ENCODE peak calls at places on chromosomes 3 and 15, in seven cellular contexts. One of them, this sample, is unnamed.

GRCh38 chr3:140466535-140466934 is 211.3 kb upstream of the TRIM42 start:
- DNase-seq in CD8-positive, alpha-beta memory T cell: no peak
- DNase-seq in anterior cingulate cortex: no peak
- DNase-seq in stimulated activated CD4-positive, alpha-beta T cell treated with anti-CD3 and anti-CD28 coated beads, Interleukin-4, amount 100 ng/mL, for 48 hours: no peak
- DNase-seq in NCI-H524: no peak
- DNase-seq in AG20443: no peak
- DNase-seq in SW 1271: no peak
- DNase-seq in this sample: no peak

GRCh38 chr3:71262368-71263265 is 320.9 kb downstream of the FOXP1 start:
- DNase-seq in CD8-positive, alpha-beta memory T cell: no peak
- DNase-seq in anterior cingulate cortex: no peak
- DNase-seq in NCI-H524: no peak
- DNase-seq in AG20443: no peak
- DNase-seq in SW 1271: no peak
- DNase-seq in stimulated activated CD4-positive, alpha-beta T cell treated with anti-CD3 and anti-CD28 coated beads, Interleukin-4, amount 100 ng/mL, for 48 hours: no peak
- DNase-seq in this sample: peak; percentile 35

GRCh38 chr15:90588427-90588826 is 58.7 kb downstream of the CRTC3 start:
- DNase-seq in AG20443: no peak
- DNase-seq in SW 1271: no peak
- DNase-seq in anterior cingulate cortex: peak; percentile 20
- DNase-seq in CD8-positive, alpha-beta memory T cell: no peak
- DNase-seq in NCI-H524: peak; percentile 26
- DNase-seq in stimulated activated CD4-positive, alpha-beta T cell treated with anti-CD3 and anti-CD28 coated beads, Interleukin-4, amount 100 ng/mL, for 48 hours: no peak
- DNase-seq in this sample: no peak

GRCh38 chr3:31305324-31305723 is 227.4 kb upstream of the STT3B start:
- DNase-seq in SW 1271: no peak
- DNase-seq in NCI-H524: no peak
- DNase-seq in anterior cingulate cortex: no peak
- DNase-seq in CD8-positive, alpha-beta memory T cell: no peak
- DNase-seq in stimulated activated CD4-positive, alpha-beta T cell treated with anti-CD3 and anti-CD28 coated beads, Interleukin-4, amount 100 ng/mL, for 48 hours: no peak
- DNase-seq in AG20443: no peak
- DNase-seq in this sample: no peak

GRCh38 chr3:127677541-127678314 is 5.0 kb downstream of the ABTB1 start:
- DNase-seq in anterior cingulate cortex: no peak
- DNase-seq in CD8-positive, alpha-beta memory T cell: no peak
- DNase-seq in stimulated activated CD4-positive, alpha-beta T cell treated with anti-CD3 and anti-CD28 coated beads, Interleukin-4, amount 100 ng/mL, for 48 hours: no peak
- DNase-seq in SW 1271: no peak
- DNase-seq in NCI-H524: no peak
- DNase-seq in AG20443: no peak
- DNase-seq in this sample: no peak

GRCh38 chr15:85755942-85756341 is 38.8 kb downstream of the KLHL25 start:
- DNase-seq in anterior cingulate cortex: no peak
- DNase-seq in SW 1271: no peak
- DNase-seq in AG20443: no peak
- DNase-seq in NCI-H524: no peak
- DNase-seq in CD8-positive, alpha-beta memory T cell: no peak
- DNase-seq in stimulated activated CD4-positive, alpha-beta T cell treated with anti-CD3 and anti-CD28 coated beads, Interleukin-4, amount 100 ng/mL, for 48 hours: no peak
- DNase-seq in this sample: no peak

GRCh38 chr3:196650740-196651311 is 11.3 kb downstream of the NRROS start:
- DNase-seq in stimulated activated CD4-positive, alpha-beta T cell treated with anti-CD3 and anti-CD28 coated beads, Interleukin-4, amount 100 ng/mL, for 48 hours: peak; percentile 15
- DNase-seq in SW 1271: peak; percentile 41
- DNase-seq in anterior cingulate cortex: no peak
- DNase-seq in CD8-positive, alpha-beta memory T cell: no peak
- DNase-seq in AG20443: peak; percentile 98
- DNase-seq in NCI-H524: peak; percentile 82
- DNase-seq in this sample: no peak

GRCh38 chr15:25901841-25902610 is 38.9 kb upstream of the ATP10A start:
- DNase-seq in NCI-H524: peak; percentile 47
- DNase-seq in SW 1271: no peak
- DNase-seq in stimulated activated CD4-positive, alpha-beta T cell treated with anti-CD3 and anti-CD28 coated beads, Interleukin-4, amount 100 ng/mL, for 48 hours: no peak
- DNase-seq in CD8-positive, alpha-beta memory T cell: no peak
- DNase-seq in anterior cingulate cortex: no peak
- DNase-seq in AG20443: no peak
- DNase-seq in this sample: no peak

GRCh38 chr15:28913171-28913765 is 27.5 kb downstream of the APBA2 start:
- DNase-seq in SW 1271: no peak
- DNase-seq in stimulated activated CD4-positive, alpha-beta T cell treated with anti-CD3 and anti-CD28 coated beads, Interleukin-4, amount 100 ng/mL, for 48 hours: no peak
- DNase-seq in anterior cingulate cortex: no peak
- DNase-seq in CD8-positive, alpha-beta memory T cell: no peak
- DNase-seq in NCI-H524: peak; percentile 53
- DNase-seq in AG20443: no peak
- DNase-seq in this sample: no peak

GRCh38 chr3:149234671-149235245 is 13.1 kb upstream of the CP start:
- DNase-seq in stimulated activated CD4-positive, alpha-beta T cell treated with anti-CD3 and anti-CD28 coated beads, Interleukin-4, amount 100 ng/mL, for 48 hours: no peak
- DNase-seq in AG20443: peak; percentile 12
- DNase-seq in anterior cingulate cortex: no peak
- DNase-seq in NCI-H524: no peak
- DNase-seq in SW 1271: no peak
- DNase-seq in CD8-positive, alpha-beta memory T cell: no peak
- DNase-seq in this sample: no peak

GRCh38 chr3:141110322-141110721 is 59.2 kb downstream of the SPSB4 start:
- DNase-seq in anterior cingulate cortex: no peak
- DNase-seq in stimulated activated CD4-positive, alpha-beta T cell treated with anti-CD3 and anti-CD28 coated beads, Interleukin-4, amount 100 ng/mL, for 48 hours: no peak
- DNase-seq in NCI-H524: no peak
- DNase-seq in SW 1271: no peak
- DNase-seq in AG20443: no peak
- DNase-seq in CD8-positive, alpha-beta memory T cell: no peak
- DNase-seq in this sample: no peak

GRCh38 chr15:70286110-70286806 is 188.5 kb upstream of the TLE3 start:
- DNase-seq in SW 1271: no peak
- DNase-seq in NCI-H524: no peak
- DNase-seq in stimulated activated CD4-positive, alpha-beta T cell treated with anti-CD3 and anti-CD28 coated beads, Interleukin-4, amount 100 ng/mL, for 48 hours: no peak
- DNase-seq in anterior cingulate cortex: no peak
- DNase-seq in AG20443: peak; percentile 2
- DNase-seq in CD8-positive, alpha-beta memory T cell: no peak
- DNase-seq in this sample: no peak

GRCh38 chr3:112136046-112136445 is 3.0 kb upstream of the GCSAM start:
- DNase-seq in stimulated activated CD4-positive, alpha-beta T cell treated with anti-CD3 and anti-CD28 coated beads, Interleukin-4, amount 100 ng/mL, for 48 hours: no peak
- DNase-seq in NCI-H524: no peak
- DNase-seq in anterior cingulate cortex: no peak
- DNase-seq in AG20443: no peak
- DNase-seq in SW 1271: no peak
- DNase-seq in CD8-positive, alpha-beta memory T cell: no peak
- DNase-seq in this sample: no peak

GRCh38 chr3:17581421-17582080 is 160.9 kb downstream of the TBC1D5 start:
- DNase-seq in NCI-H524: no peak
- DNase-seq in stimulated activated CD4-positive, alpha-beta T cell treated with anti-CD3 and anti-CD28 coated beads, Interleukin-4, amount 100 ng/mL, for 48 hours: no peak
- DNase-seq in SW 1271: no peak
- DNase-seq in anterior cingulate cortex: no peak
- DNase-seq in CD8-positive, alpha-beta memory T cell: no peak
- DNase-seq in AG20443: peak; percentile 13
- DNase-seq in this sample: no peak

GRCh38 chr15:29677871-29678431 is 144.3 kb downstream of the TJP1 start:
- DNase-seq in AG20443: no peak
- DNase-seq in stimulated activated CD4-positive, alpha-beta T cell treated with anti-CD3 and anti-CD28 coated beads, Interleukin-4, amount 100 ng/mL, for 48 hours: no peak
- DNase-seq in NCI-H524: no peak
- DNase-seq in CD8-positive, alpha-beta memory T cell: no peak
- DNase-seq in SW 1271: no peak
- DNase-seq in anterior cingulate cortex: no peak
- DNase-seq in this sample: no peak

GRCh38 chr3:180457238-180457637 is 144.7 kb upstream of the TTC14 start:
- DNase-seq in SW 1271: no peak
- DNase-seq in CD8-positive, alpha-beta memory T cell: no peak
- DNase-seq in anterior cingulate cortex: no peak
- DNase-seq in NCI-H524: no peak
- DNase-seq in AG20443: no peak
- DNase-seq in stimulated activated CD4-positive, alpha-beta T cell treated with anti-CD3 and anti-CD28 coated beads, Interleukin-4, amount 100 ng/mL, for 48 hours: no peak
- DNase-seq in this sample: no peak

GRCh38 chr3:172329070-172329469 is 119.2 kb downstream of the GHSR start:
- DNase-seq in SW 1271: no peak
- DNase-seq in anterior cingulate cortex: no peak
- DNase-seq in CD8-positive, alpha-beta memory T cell: no peak
- DNase-seq in stimulated activated CD4-positive, alpha-beta T cell treated with anti-CD3 and anti-CD28 coated beads, Interleukin-4, amount 100 ng/mL, for 48 hours: no peak
- DNase-seq in NCI-H524: peak; percentile 15
- DNase-seq in AG20443: no peak
- DNase-seq in this sample: no peak

GRCh38 chr3:185984203-185984602 is 46.4 kb upstream of the TRA2B start:
- DNase-seq in CD8-positive, alpha-beta memory T cell: no peak
- DNase-seq in NCI-H524: no peak
- DNase-seq in SW 1271: no peak
- DNase-seq in AG20443: no peak
- DNase-seq in anterior cingulate cortex: no peak
- DNase-seq in stimulated activated CD4-positive, alpha-beta T cell treated with anti-CD3 and anti-CD28 coated beads, Interleukin-4, amount 100 ng/mL, for 48 hours: no peak
- DNase-seq in this sample: no peak

GRCh38 chr3:43996379-43997301 is 245.0 kb upstream of the TOPAZ1 start:
- DNase-seq in SW 1271: no peak
- DNase-seq in AG20443: peak; percentile 64
- DNase-seq in CD8-positive, alpha-beta memory T cell: no peak
- DNase-seq in anterior cingulate cortex: peak; percentile 59
- DNase-seq in NCI-H524: peak; percentile 67
- DNase-seq in stimulated activated CD4-positive, alpha-beta T cell treated with anti-CD3 and anti-CD28 coated beads, Interleukin-4, amount 100 ng/mL, for 48 hours: no peak
- DNase-seq in this sample: peak; percentile 72

GRCh38 chr15:72354496-72354895 is 21.3 kb downstream of the HEXA start:
- DNase-seq in SW 1271: no peak
- DNase-seq in AG20443: no peak
- DNase-seq in NCI-H524: no peak
- DNase-seq in CD8-positive, alpha-beta memory T cell: no peak
- DNase-seq in anterior cingulate cortex: no peak
- DNase-seq in stimulated activated CD4-positive, alpha-beta T cell treated with anti-CD3 and anti-CD28 coated beads, Interleukin-4, amount 100 ng/mL, for 48 hours: no peak
- DNase-seq in this sample: no peak

GRCh38 chr3:23805228-23805880 is 401 bp upstream of the UBE2E1 start:
- DNase-seq in CD8-positive, alpha-beta memory T cell: no peak
- DNase-seq in AG20443: no peak
- DNase-seq in SW 1271: no peak
- DNase-seq in stimulated activated CD4-positive, alpha-beta T cell treated with anti-CD3 and anti-CD28 coated beads, Interleukin-4, amount 100 ng/mL, for 48 hours: no peak
- DNase-seq in anterior cingulate cortex: no peak
- DNase-seq in NCI-H524: peak; percentile 27
- DNase-seq in this sample: no peak

GRCh38 chr3:52820741-52821140 is 9.7 kb downstream of the ITIH4 start:
- DNase-seq in CD8-positive, alpha-beta memory T cell: no peak
- DNase-seq in AG20443: peak; percentile 52
- DNase-seq in anterior cingulate cortex: no peak
- DNase-seq in SW 1271: no peak
- DNase-seq in stimulated activated CD4-positive, alpha-beta T cell treated with anti-CD3 and anti-CD28 coated beads, Interleukin-4, amount 100 ng/mL, for 48 hours: peak; percentile 13
- DNase-seq in NCI-H524: peak; percentile 30
- DNase-seq in this sample: no peak

GRCh38 chr3:50381315-50381714 is 22.0 kb upstream of the TMEM115 start:
- DNase-seq in CD8-positive, alpha-beta memory T cell: no peak
- DNase-seq in anterior cingulate cortex: no peak
- DNase-seq in NCI-H524: peak; percentile 79
- DNase-seq in AG20443: no peak
- DNase-seq in stimulated activated CD4-positive, alpha-beta T cell treated with anti-CD3 and anti-CD28 coated beads, Interleukin-4, amount 100 ng/mL, for 48 hours: no peak
- DNase-seq in SW 1271: no peak
- DNase-seq in this sample: no peak

GRCh38 chr3:51997935-51998596 is 2.4 kb upstream of the RPL29 start:
- DNase-seq in SW 1271: no peak
- DNase-seq in CD8-positive, alpha-beta memory T cell: no peak
- DNase-seq in anterior cingulate cortex: no peak
- DNase-seq in NCI-H524: no peak
- DNase-seq in stimulated activated CD4-positive, alpha-beta T cell treated with anti-CD3 and anti-CD28 coated beads, Interleukin-4, amount 100 ng/mL, for 48 hours: no peak
- DNase-seq in AG20443: no peak
- DNase-seq in this sample: no peak

GRCh38 chr3:124850212-124850611 is 37.0 kb downstream of the ITGB5 start:
- DNase-seq in anterior cingulate cortex: no peak
- DNase-seq in CD8-positive, alpha-beta memory T cell: no peak
- DNase-seq in stimulated activated CD4-positive, alpha-beta T cell treated with anti-CD3 and anti-CD28 coated beads, Interleukin-4, amount 100 ng/mL, for 48 hours: no peak
- DNase-seq in SW 1271: no peak
- DNase-seq in AG20443: no peak
- DNase-seq in NCI-H524: no peak
- DNase-seq in this sample: no peak

GRCh38 chr3:175260145-175260794 is 401.1 kb downstream of the NAALADL2 start:
- DNase-seq in NCI-H524: no peak
- DNase-seq in CD8-positive, alpha-beta memory T cell: no peak
- DNase-seq in stimulated activated CD4-positive, alpha-beta T cell treated with anti-CD3 and anti-CD28 coated beads, Interleukin-4, amount 100 ng/mL, for 48 hours: no peak
- DNase-seq in AG20443: peak; percentile 27
- DNase-seq in SW 1271: no peak
- DNase-seq in anterior cingulate cortex: no peak
- DNase-seq in this sample: no peak

GRCh38 chr3:12590096-12590495 is 33.2 kb downstream of the MKRN2 start:
- DNase-seq in SW 1271: no peak
- DNase-seq in AG20443: no peak
- DNase-seq in anterior cingulate cortex: no peak
- DNase-seq in NCI-H524: no peak
- DNase-seq in stimulated activated CD4-positive, alpha-beta T cell treated with anti-CD3 and anti-CD28 coated beads, Interleukin-4, amount 100 ng/mL, for 48 hours: no peak
- DNase-seq in CD8-positive, alpha-beta memory T cell: no peak
- DNase-seq in this sample: no peak

GRCh38 chr3:49563040-49563578 is 8.8 kb downstream of the BSN start:
- DNase-seq in SW 1271: no peak
- DNase-seq in stimulated activated CD4-positive, alpha-beta T cell treated with anti-CD3 and anti-CD28 coated beads, Interleukin-4, amount 100 ng/mL, for 48 hours: no peak
- DNase-seq in AG20443: no peak
- DNase-seq in anterior cingulate cortex: no peak
- DNase-seq in CD8-positive, alpha-beta memory T cell: no peak
- DNase-seq in NCI-H524: no peak
- DNase-seq in this sample: no peak

GRCh38 chr3:136954980-136955780 is 2.6 kb upstream of the IL20RB start:
- DNase-seq in SW 1271: no peak
- DNase-seq in NCI-H524: no peak
- DNase-seq in stimulated activated CD4-positive, alpha-beta T cell treated with anti-CD3 and anti-CD28 coated beads, Interleukin-4, amount 100 ng/mL, for 48 hours: no peak
- DNase-seq in CD8-positive, alpha-beta memory T cell: no peak
- DNase-seq in anterior cingulate cortex: no peak
- DNase-seq in AG20443: no peak
- DNase-seq in this sample: no peak

GRCh38 chr3:161559177-161559998 is 62.8 kb downstream of the OTOL1 start:
- DNase-seq in NCI-H524: peak; percentile 69
- DNase-seq in AG20443: peak; percentile 37
- DNase-seq in anterior cingulate cortex: peak; percentile 3
- DNase-seq in CD8-positive, alpha-beta memory T cell: no peak
- DNase-seq in stimulated activated CD4-positive, alpha-beta T cell treated with anti-CD3 and anti-CD28 coated beads, Interleukin-4, amount 100 ng/mL, for 48 hours: no peak
- DNase-seq in SW 1271: no peak
- DNase-seq in this sample: peak; percentile 70

This sample was measured in MM.1S.